ENCODE peak calls at places on chromosomes 16 and 17, in nine cellular contexts. Q, R, T, N, V, M, F, C and B are unnamed samples.

GRCh38 chr17:80474231-80474932 is 2.0 kb downstream of the NPTX1 start:
- DNase-seq in Q (no peak), M (peak), N (peak), V (no peak), T (peak), R (peak), F (peak), C (peak), B (peak)

GRCh38 chr16:75345711-75346110 is 87.6 kb downstream of the CFDP1 start:
- DNase-seq in N (no peak), T (no peak), V (no peak), Q (no peak), M (no peak), C (no peak), F (no peak), R (no peak), B (no peak)

GRCh38 chr17:58189436-58190146 is 2.9 kb upstream of the EPX start:
- DNase-seq in R (peak), Q (no peak), T (no peak), M (no peak), V (no peak), C (peak), F (no peak), N (peak), B (peak)

GRCh38 chr17:57292086-57292485 is 35.8 kb downstream of the MSI2 start:
- DNase-seq in C (no peak), T (no peak), M (no peak), N (no peak), F (no peak), R (no peak), Q (no peak), V (no peak), B (no peak)

GRCh38 chr17:17567631-17568030 is 23.9 kb downstream of the PEMT start:
- DNase-seq in Q (no peak), C (no peak), V (no peak), T (peak), N (peak), M (no peak), R (no peak), F (no peak), B (no peak)

GRCh38 chr17:81295678-81296381 is 723 bp upstream of the SLC38A10 start:
- DNase-seq in T (peak), C (peak), F (peak), R (peak), N (peak), V (peak), Q (peak), M (peak), B (peak)

GRCh38 chr17:66337866-66338472 is 35.6 kb downstream of the PRKCA start:
- DNase-seq in T (no peak), N (no peak), R (no peak), M (no peak), Q (no peak), F (no peak), C (no peak), V (no peak), B (no peak)

GRCh38 chr17:38735161-38735997 is 5.2 kb downstream of the CISD3 start:
- DNase-seq in M (peak), V (peak), N (peak), T (peak), C (no peak), Q (peak), R (peak), F (peak), B (peak)

GRCh38 chr16:51701025-51701424 is 550.0 kb upstream of the SALL1 start:
- DNase-seq in N (no peak), M (no peak), V (no peak), F (no peak), R (no peak), C (no peak), T (no peak), Q (no peak), B (no peak)

GRCh38 chr16:23498863-23499262 is 11.4 kb downstream of the GGA2 start:
- DNase-seq in T (no peak), V (no peak), N (no peak), Q (no peak), F (no peak), R (no peak), C (no peak), M (no peak), B (no peak)

GRCh38 chr17:35797370-35797769 is 1.9 kb upstream of the MMP28 start:
- DNase-seq in C (no peak), R (no peak), V (no peak), N (no peak), T (no peak), F (no peak), Q (no peak), M (no peak), B (no peak)

GRCh38 chr16:74304164-74304834 is 7.7 kb downstream of the PSMD7 start:
- DNase-seq in N (no peak), F (peak), V (no peak), C (no peak), T (no peak), Q (peak), M (no peak), R (peak), B (peak)

GRCh38 chr17:37147301-37147812 is 198.6 kb downstream of the AATF start:
- DNase-seq in R (peak), T (peak), C (no peak), V (peak), Q (no peak), F (peak), M (no peak), N (no peak), B (no peak)

GRCh38 chr17:13957636-13958035 is 111.7 kb upstream of the COX10 start:
- DNase-seq in F (no peak), T (no peak), R (peak), C (no peak), Q (no peak), V (no peak), N (no peak), M (no peak), B (peak)

GRCh38 chr16:30115238-30115637 is 1.9 kb upstream of the GDPD3 start:
- DNase-seq in V (peak), T (peak), N (no peak), M (no peak), F (peak), Q (no peak), R (no peak), C (no peak), B (no peak)

GRCh38 chr16:50303041-50303604 is 36.8 kb downstream of the ADCY7 start:
- DNase-seq in C (no peak), F (no peak), V (no peak), Q (no peak), R (no peak), M (no peak), N (peak), T (no peak), B (no peak)

GRCh38 chr16:66502020-66502913 is 47.7 kb downstream of the TK2 start:
- DNase-seq in Q (no peak), V (no peak), M (no peak), F (no peak), R (no peak), C (no peak), T (peak), N (no peak), B (peak)

GRCh38 chr16:75012380-75013081 is 13.7 kb downstream of the ZNRF1 start:
- DNase-seq in C (no peak), Q (no peak), V (no peak), R (no peak), F (no peak), N (no peak), M (no peak), T (no peak), B (no peak)

GRCh38 chr17:64343833-64344637 is 46.6 kb downstream of the PECAM1 start:
- DNase-seq in N (no peak), Q (peak), F (no peak), C (no peak), R (peak), T (peak), V (peak), M (peak), B (peak)

GRCh38 chr17:39678340-39679116 is 9.3 kb downstream of the PGAP3 start:
- DNase-seq in N (no peak), V (no peak), F (no peak), Q (no peak), C (no peak), M (no peak), T (peak), R (no peak), B (no peak)

GRCh38 chr17:33469911-33470310 is 176.8 kb upstream of the ASIC2 start:
- DNase-seq in F (no peak), V (no peak), M (no peak), C (no peak), Q (no peak), R (no peak), N (no peak), T (peak), B (peak)

GRCh38 chr17:49957350-49957749 is 11.6 kb upstream of the DLX4 start:
- DNase-seq in N (no peak), Q (no peak), V (no peak), F (no peak), R (no peak), T (no peak), C (no peak), M (no peak), B (no peak)

GRCh38 chr16:81796585-81797346 is 17.7 kb downstream of the PLCG2 start:
- DNase-seq in C (no peak), R (no peak), M (no peak), V (no peak), Q (no peak), N (no peak), F (no peak), T (no peak), B (peak)

GRCh38 chr17:8185580-8186445 is 4.2 kb downstream of the BORCS6 start:
- DNase-seq in Q (peak), F (peak), M (peak), N (peak), C (no peak), V (peak), R (peak), T (peak), B (peak)

GRCh38 chr17:64358261-64358788 is 32.3 kb downstream of the PECAM1 start:
- DNase-seq in T (no peak), F (no peak), Q (no peak), N (no peak), R (no peak), C (no peak), M (no peak), V (no peak), B (peak)

GRCh38 chr17:29376667-29377268 is 13.4 kb upstream of the TAOK1 start:
- DNase-seq in R (no peak), C (no peak), N (no peak), M (peak), T (peak), Q (peak), V (no peak), F (no peak), B (peak)

GRCh38 chr16:53153130-53153529 is 98.3 kb downstream of the CHD9 start:
- DNase-seq in C (no peak), R (no peak), F (no peak), V (no peak), T (no peak), M (no peak), N (no peak), Q (no peak), B (peak)

GRCh38 chr17:67107811-67108210 is 63.5 kb downstream of the CACNG1 start:
- DNase-seq in C (no peak), T (no peak), N (no peak), R (no peak), M (no peak), F (no peak), Q (no peak), V (no peak), B (no peak)

GRCh38 chr17:69525920-69526841 is 111.7 kb downstream of the MAP2K6 start:
- DNase-seq in V (peak), Q (peak), C (peak), F (peak), T (peak), M (peak), R (peak), N (peak), B (peak)

GRCh38 chr16:10240854-10241613 is 58.8 kb upstream of the GRIN2A start:
- DNase-seq in T (no peak), M (no peak), R (peak), V (no peak), N (no peak), C (no peak), F (no peak), Q (no peak), B (no peak)
- TF ChIP-seq EZH2phosphoT487 in T (no peak), M (no peak), R (no peak), V (no peak), N (no peak), C (no peak), F (no peak), Q (no peak), B (no peak)

GRCh38 chr17:44850025-44850424 is 2.3 kb downstream of the HIGD1B start:
- DNase-seq in M (no peak), N (no peak), R (no peak), V (no peak), T (no peak), C (no peak), F (no peak), Q (no peak), B (no peak)

GRCh38 chr17:44850612-44851011 is 2.9 kb downstream of the HIGD1B start:
- DNase-seq in Q (no peak), M (no peak), R (no peak), C (no peak), V (no peak), T (no peak), N (no peak), F (no peak), B (no peak)

GRCh38 chr17:44848961-44849489 is 1.3 kb downstream of the HIGD1B start:
- DNase-seq in C (no peak), M (no peak), N (peak), V (no peak), T (no peak), F (no peak), R (no peak), Q (peak), B (no peak)

GRCh38 chr17:44859701-44860100 is 12.0 kb downstream of the HIGD1B start:
- DNase-seq in Q (no peak), N (no peak), F (no peak), V (no peak), C (no peak), T (no peak), M (no peak), R (no peak), B (no peak)

GRCh38 chr17:44854201-44854600 is 6.5 kb downstream of the HIGD1B start:
- DNase-seq in V (no peak), C (no peak), F (no peak), R (no peak), Q (no peak), T (no peak), M (no peak), N (no peak), B (no peak)
- TF ChIP-seq EZH2phosphoT487 in V (no peak), C (no peak), F (no peak), R (no peak), Q (no peak), T (no peak), M (no peak), N (no peak), B (no peak)

DNA sequence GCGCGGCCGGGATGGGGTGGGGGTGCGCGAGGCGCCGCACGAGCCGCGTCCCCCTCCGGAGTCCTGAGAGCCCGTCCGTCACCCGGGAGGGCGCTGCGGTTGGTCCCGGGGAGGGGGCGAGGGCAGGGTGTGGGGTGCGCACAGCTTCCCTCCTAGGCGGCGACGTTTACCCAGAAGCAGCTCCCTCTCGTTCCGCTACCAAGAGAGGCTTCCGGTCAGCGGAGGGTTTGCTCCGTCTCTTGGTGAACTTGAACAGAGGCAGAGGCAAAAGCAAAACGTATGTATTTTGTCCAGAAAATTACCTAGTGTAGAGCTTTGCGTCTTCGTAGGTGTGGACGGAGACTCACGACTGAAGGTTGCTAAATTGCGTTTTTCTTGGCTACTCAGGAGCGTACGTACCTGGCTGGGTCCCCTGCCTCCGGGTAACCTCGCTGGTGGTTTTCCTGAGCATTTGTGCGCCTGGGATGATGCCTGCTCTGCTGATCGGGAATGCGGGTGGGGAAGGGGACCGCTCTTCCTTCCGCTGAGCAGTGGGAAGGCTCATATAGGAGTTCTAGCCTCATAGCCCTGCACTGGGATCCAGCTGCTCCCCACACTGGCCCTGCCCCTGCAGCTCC is 824 bp downstream of the WSCD1 start:
- DNase-seq in R (peak), M (peak), Q (peak), F (no peak), T (peak), V (peak), C (no peak), N (peak), B (no peak)
- TF ChIP-seq EZH2phosphoT487 in R (no peak), M (no peak), Q (no peak), F (no peak), T (no peak), V (no peak), C (no peak), N (no peak), B (no peak)

GRCh38 chr17:11645426-11645825 is 47.2 kb downstream of the DNAH9 start:
- DNase-seq in V (no peak), F (no peak), Q (no peak), C (no peak), R (no peak), T (no peak), N (no peak), M (no peak), B (no peak)

GRCh38 chr17:11644265-11645212 is 46.3 kb downstream of the DNAH9 start:
- DNase-seq in F (peak), M (peak), T (peak), R (peak), C (peak), Q (peak), V (peak), N (peak), B (peak)

GRCh38 chr17:11641521-11642275 is 43.4 kb downstream of the DNAH9 start:
- DNase-seq in R (no peak), T (no peak), Q (no peak), F (no peak), V (no peak), C (no peak), M (no peak), N (no peak), B (no peak)

GRCh38 chr17:11642655-11643054 is 44.4 kb downstream of the DNAH9 start:
- DNase-seq in R (no peak), N (no peak), F (no peak), C (no peak), M (no peak), T (peak), V (no peak), Q (no peak), B (no peak)

GRCh38 chr17:11643851-11644250 is 45.6 kb downstream of the DNAH9 start:
- DNase-seq in C (no peak), T (no peak), R (no peak), M (no peak), Q (no peak), F (no peak), V (no peak), N (no peak), B (no peak)
- TF ChIP-seq EZH2phosphoT487 in C (no peak), T (no peak), R (no peak), M (no peak), Q (no peak), F (no peak), V (no peak), N (no peak), B (no peak)